ENCODE peak calls at places on chromosomes 5 and 9, in five cellular contexts. K is D341Med, W is hippocampal formation, U is non-pigmented ciliary epithelial cell, C is WTC11. X is an unnamed sample.

GRCh38 chr9:130759738-130760137 is 66.2 kb downstream of the EXOSC2 start:
- DNase-seq in K (no peak), U (no peak), W (no peak), C (no peak), X (no peak)

GRCh38 chr5:14064841-14065240 is 78.3 kb upstream of the TRIO start:
- DNase-seq in W (no peak), C (no peak), U (peak), K (no peak), X (no peak)

GRCh38 chr5:133250527-133250926 is 198.7 kb downstream of the HSPA4 start:
- DNase-seq in K (no peak), U (no peak), C (no peak), W (no peak), X (no peak)

GRCh38 chr9:136268776-136269175 is 23.2 kb upstream of the QSOX2 start:
- DNase-seq in U (no peak), W (no peak), K (no peak), C (no peak), X (no peak)

GRCh38 chr5:61635271-61635670 is 303.2 kb downstream of the ZSWIM6 start:
- DNase-seq in U (no peak), W (no peak), K (no peak), C (no peak), X (no peak)

GRCh38 chr5:121396716-121397115 is 455.0 kb upstream of the FTMT start:
- DNase-seq in W (no peak), C (no peak), K (no peak), U (no peak), X (no peak)

GRCh38 chr5:121581588-121581987 is 270.1 kb upstream of the FTMT start:
- DNase-seq in W (no peak), C (no peak), U (no peak), K (no peak), X (no peak)

GRCh38 chr5:66306105-66306843 is 162.2 kb downstream of the SREK1 start:
- DNase-seq in U (peak), K (peak), C (peak), W (peak), X (peak)

GRCh38 chr9:20319241-20319640 is 303.1 kb downstream of the MLLT3 start:
- DNase-seq in C (no peak), W (no peak), K (no peak), U (no peak), X (no peak)

GRCh38 chr5:72096602-72097205 is 10.6 kb upstream of the MAP1B start:
- DNase-seq in K (no peak), U (no peak), W (no peak), C (no peak), X (no peak)

GRCh38 chr5:68343421-68343826 is 127.9 kb downstream of the PIK3R1 start:
- DNase-seq in K (no peak), U (no peak), C (no peak), W (no peak), X (peak)

GRCh38 chr5:56648460-56649034 is 166.8 kb upstream of the MAP3K1 start:
- DNase-seq in C (no peak), W (no peak), U (no peak), K (no peak), X (no peak)

GRCh38 chr5:164345173-164345572 is 839.8 kb downstream of the MAT2B start:
- DNase-seq in U (no peak), K (no peak), W (peak), C (no peak), X (no peak)

GRCh38 chr9:38284768-38285080 is 107.8 kb upstream of the ALDH1B1 start:
- DNase-seq in W (no peak), K (peak), C (peak), U (no peak), X (no peak)

GRCh38 chr9:35313911-35314310 is 152.1 kb downstream of the UNC13B start:
- DNase-seq in U (no peak), C (no peak), K (no peak), W (no peak), X (no peak)

GRCh38 chr9:35490910-35491465 is 1.1 kb downstream of the RUSC2 start:
- DNase-seq in C (no peak), U (no peak), W (no peak), K (no peak), X (no peak)

GRCh38 chr9:111516061-111516465 is 8.9 kb upstream of the ZNF483 start:
- DNase-seq in U (no peak), W (no peak), K (no peak), C (no peak), X (no peak)

GRCh38 chr5:150153957-150154617 is 1.6 kb downstream of the PDGFRB start:
- DNase-seq in W (no peak), U (no peak), K (no peak), C (no peak), X (no peak)

GRCh38 chr5:171093598-171093997 is 215.4 kb upstream of the TLX3 start:
- DNase-seq in C (no peak), K (peak), U (no peak), W (no peak), X (no peak)

GRCh38 chr9:37653385-37653784 is 2.6 kb downstream of the FRMPD1 start:
- DNase-seq in U (no peak), K (no peak), W (no peak), C (no peak), X (no peak)

GRCh38 chr9:129108805-129109370 is 1.7 kb downstream of the CRAT start:
- DNase-seq in U (no peak), K (no peak), W (no peak), C (no peak), X (peak)

GRCh38 chr5:172771439-172772111 is 580 bp upstream of the DUSP1 start:
- DNase-seq in W (no peak), U (no peak), C (no peak), K (no peak), X (peak)

GRCh38 chr5:62578540-62578939 is at the start of gene LRRC70:
- DNase-seq in K (no peak), C (no peak), U (no peak), W (no peak), X (no peak)

GRCh38 chr5:140821375-140822280 is at the start of gene PCDHA5:
- DNase-seq in W (no peak), K (no peak), U (no peak), C (no peak), X (peak)

X was measured in body of pancreas.